ENCODE peak calls at places on chromosomes 3 and 15, in seven cellular contexts. One of them, this sample, is unnamed.

GRCh38 chr15:76776969-76777368 is 128.2 kb downstream of the SCAPER start:
- DNase-seq in hepatocyte: no peak
- DNase-seq in H9: no peak
- DNase-seq in H1: no peak
- DNase-seq in HCT116: no peak
- DNase-seq in GM23248: peak; percentile 1
- DNase-seq in HepG2: no peak
- DNase-seq in this sample: no peak

GRCh38 chr3:6679510-6679909 is 181.4 kb upstream of the GRM7 start:
- DNase-seq in hepatocyte: no peak
- DNase-seq in H9: no peak
- DNase-seq in H1: no peak
- DNase-seq in HCT116: no peak
- DNase-seq in GM23248: no peak
- DNase-seq in HepG2: no peak
- DNase-seq in this sample: no peak

GRCh38 chr3:126961191-126961790 is 21.6 kb upstream of the PLXNA1 start:
- DNase-seq in hepatocyte: no peak
- DNase-seq in H9: no peak
- DNase-seq in H1: no peak
- DNase-seq in HCT116: no peak
- DNase-seq in GM23248: peak; percentile 92
- DNase-seq in HepG2: no peak
- DNase-seq in this sample: no peak

GRCh38 chr15:43958894-43959330 is 132.1 kb downstream of the WDR76 start:
- DNase-seq in hepatocyte: no peak
- DNase-seq in H9: no peak
- DNase-seq in H1: no peak
- DNase-seq in HCT116: peak; percentile 13
- DNase-seq in GM23248: peak; percentile 88
- DNase-seq in HepG2: no peak
- DNase-seq in this sample: peak; percentile 2

GRCh38 chr3:73192036-73192738 is 130.7 kb downstream of the EBLN2 start:
- DNase-seq in hepatocyte: peak; percentile 4
- DNase-seq in H9: peak; percentile 76
- DNase-seq in H1: peak; percentile 66
- DNase-seq in HCT116: peak; percentile 37
- DNase-seq in GM23248: no peak
- DNase-seq in HepG2: peak; percentile 58
- DNase-seq in this sample: peak; percentile 66

GRCh38 chr3:184485256-184485655 is 76.3 kb upstream of the EPHB3 start:
- DNase-seq in hepatocyte: no peak
- DNase-seq in H9: no peak
- DNase-seq in H1: no peak
- DNase-seq in HCT116: no peak
- DNase-seq in GM23248: no peak
- DNase-seq in HepG2: no peak
- DNase-seq in this sample: no peak

GRCh38 chr3:170420307-170420821 is 1.7 kb downstream of the CLDN11 start:
- DNase-seq in hepatocyte: peak; percentile 13
- DNase-seq in H9: peak; percentile 59
- DNase-seq in H1: no peak
- DNase-seq in HCT116: no peak
- DNase-seq in GM23248: peak; percentile 69
- DNase-seq in HepG2: no peak
- DNase-seq in this sample: peak; percentile 50

GRCh38 chr15:31214864-31215489 is 111.7 kb upstream of the KLF13 start:
- DNase-seq in hepatocyte: peak; percentile 53
- DNase-seq in H9: no peak
- DNase-seq in H1: no peak
- DNase-seq in HCT116: no peak
- DNase-seq in GM23248: peak; percentile 85
- DNase-seq in HepG2: no peak
- DNase-seq in this sample: no peak

GRCh38 chr3:39146611-39147373 is 6.6 kb downstream of the CSRNP1 start:
- DNase-seq in hepatocyte: peak; percentile 85
- DNase-seq in H9: peak; percentile 37
- DNase-seq in H1: no peak
- DNase-seq in HCT116: peak; percentile 77
- DNase-seq in GM23248: peak; percentile 95
- DNase-seq in HepG2: peak; percentile 29
- DNase-seq in this sample: no peak

GRCh38 chr3:62154457-62155148 is 218.7 kb downstream of the FEZF2 start:
- DNase-seq in hepatocyte: no peak
- DNase-seq in H9: no peak
- DNase-seq in H1: no peak
- DNase-seq in HCT116: no peak
- DNase-seq in GM23248: no peak
- DNase-seq in HepG2: peak; percentile 7
- DNase-seq in this sample: no peak

GRCh38 chr15:77630956-77631789 is 1.5 kb downstream of the LINGO1 start:
- DNase-seq in hepatocyte: no peak
- DNase-seq in H9: peak; percentile 72
- DNase-seq in H1: peak; percentile 79
- DNase-seq in HCT116: no peak
- DNase-seq in GM23248: no peak
- DNase-seq in HepG2: no peak
- DNase-seq in this sample: peak; percentile 77

GRCh38 chr15:25481208-25481862 is 42.5 kb upstream of the UBE3A start:
- DNase-seq in hepatocyte: no peak
- DNase-seq in H9: peak; percentile 70
- DNase-seq in H1: peak; percentile 63
- DNase-seq in HCT116: no peak
- DNase-seq in GM23248: peak; percentile 28
- DNase-seq in HepG2: no peak
- DNase-seq in this sample: peak; percentile 85

GRCh38 chr3:78165876-78166275 is 1126.0 kb downstream of the ROBO2 start:
- DNase-seq in hepatocyte: no peak
- DNase-seq in H9: no peak
- DNase-seq in H1: no peak
- DNase-seq in HCT116: no peak
- DNase-seq in GM23248: no peak
- DNase-seq in HepG2: no peak
- DNase-seq in this sample: no peak

GRCh38 chr3:127604035-127604434 is 5.8 kb downstream of the MCM2 start:
- DNase-seq in hepatocyte: no peak
- DNase-seq in H9: no peak
- DNase-seq in H1: no peak
- DNase-seq in HCT116: no peak
- DNase-seq in GM23248: no peak
- DNase-seq in HepG2: no peak
- DNase-seq in this sample: no peak

GRCh38 chr3:146543461-146544012 is 870 bp downstream of the PLSCR1 start:
- DNase-seq in hepatocyte: peak; percentile 29
- DNase-seq in H9: no peak
- DNase-seq in H1: no peak
- DNase-seq in HCT116: no peak
- DNase-seq in GM23248: peak; percentile 65
- DNase-seq in HepG2: no peak
- DNase-seq in this sample: no peak

GRCh38 chr3:37491776-37492175 is 317.4 kb upstream of the LRRFIP2 start:
- DNase-seq in hepatocyte: no peak
- DNase-seq in H9: no peak
- DNase-seq in H1: no peak
- DNase-seq in HCT116: no peak
- DNase-seq in GM23248: peak; percentile 32
- DNase-seq in HepG2: no peak
- DNase-seq in this sample: no peak

GRCh38 chr3:136070334-136070733 is 104.8 kb downstream of the PPP2R3A start:
- DNase-seq in hepatocyte: no peak
- DNase-seq in H9: no peak
- DNase-seq in H1: no peak
- DNase-seq in HCT116: no peak
- DNase-seq in GM23248: peak; percentile 93
- DNase-seq in HepG2: no peak
- DNase-seq in this sample: no peak

GRCh38 chr15:69540622-69541021 is 88.0 kb downstream of the RPLP1 start:
- DNase-seq in hepatocyte: no peak
- DNase-seq in H9: no peak
- DNase-seq in H1: no peak
- DNase-seq in HCT116: no peak
- DNase-seq in GM23248: no peak
- DNase-seq in HepG2: no peak
- DNase-seq in this sample: no peak

GRCh38 chr3:25037049-25037547 is 391.0 kb upstream of the RARB start:
- DNase-seq in hepatocyte: peak; percentile 57
- DNase-seq in H9: no peak
- DNase-seq in H1: no peak
- DNase-seq in HCT116: no peak
- DNase-seq in GM23248: peak; percentile 43
- DNase-seq in HepG2: no peak
- DNase-seq in this sample: no peak

GRCh38 chr3:71146673-71147072 is 436.9 kb downstream of the FOXP1 start:
- DNase-seq in hepatocyte: no peak
- DNase-seq in H9: no peak
- DNase-seq in H1: no peak
- DNase-seq in HCT116: no peak
- DNase-seq in GM23248: no peak
- DNase-seq in HepG2: no peak
- DNase-seq in this sample: no peak

GRCh38 chr15:31776039-31776438 is 254.3 kb upstream of the CHRNA7 start:
- DNase-seq in hepatocyte: no peak
- DNase-seq in H9: no peak
- DNase-seq in H1: no peak
- DNase-seq in HCT116: no peak
- DNase-seq in GM23248: no peak
- DNase-seq in HepG2: no peak
- DNase-seq in this sample: no peak

GRCh38 chr15:99433757-99434211 is 132.0 kb upstream of the MEF2A start:
- DNase-seq in hepatocyte: no peak
- DNase-seq in H9: no peak
- DNase-seq in H1: no peak
- DNase-seq in HCT116: no peak
- DNase-seq in GM23248: no peak
- DNase-seq in HepG2: no peak
- DNase-seq in this sample: no peak

GRCh38 chr3:134808835-134809234 is 13.8 kb downstream of the EPHB1 start:
- DNase-seq in hepatocyte: no peak
- DNase-seq in H9: no peak
- DNase-seq in H1: no peak
- DNase-seq in HCT116: no peak
- DNase-seq in GM23248: no peak
- DNase-seq in HepG2: no peak
- DNase-seq in this sample: no peak

GRCh38 chr15:63476229-63476632 is 28.2 kb upstream of the USP3 start:
- DNase-seq in hepatocyte: peak; percentile 71
- DNase-seq in H9: no peak
- DNase-seq in H1: no peak
- DNase-seq in HCT116: peak; percentile 65
- DNase-seq in GM23248: peak; percentile 98
- DNase-seq in HepG2: peak; percentile 85
- DNase-seq in this sample: no peak

GRCh38 chr3:127970966-127971592 is 56.0 kb downstream of the KBTBD12 start:
- DNase-seq in hepatocyte: peak; percentile 68
- DNase-seq in H9: peak; percentile 45
- DNase-seq in H1: no peak
- DNase-seq in HCT116: peak; percentile 54
- DNase-seq in GM23248: peak; percentile 74
- DNase-seq in HepG2: peak; percentile 34
- DNase-seq in this sample: peak; percentile 70

GRCh38 chr15:100186366-100186765 is 155.4 kb downstream of the ADAMTS17 start:
- DNase-seq in hepatocyte: no peak
- DNase-seq in H9: no peak
- DNase-seq in H1: no peak
- DNase-seq in HCT116: no peak
- DNase-seq in GM23248: no peak
- DNase-seq in HepG2: no peak
- DNase-seq in this sample: no peak

GRCh38 chr3:94360982-94361381 is 298.1 kb downstream of the NSUN3 start:
- DNase-seq in hepatocyte: no peak
- DNase-seq in H9: no peak
- DNase-seq in H1: no peak
- DNase-seq in HCT116: no peak
- DNase-seq in GM23248: peak; percentile 3
- DNase-seq in HepG2: no peak
- DNase-seq in this sample: no peak

GRCh38 chr15:51322622-51323296 is 15.6 kb downstream of the CYP19A1 start:
- DNase-seq in hepatocyte: no peak
- DNase-seq in H9: no peak
- DNase-seq in H1: no peak
- DNase-seq in HCT116: no peak
- DNase-seq in GM23248: peak; percentile 52
- DNase-seq in HepG2: no peak
- DNase-seq in this sample: no peak

GRCh38 chr3:132464066-132464465 is 46.8 kb downstream of the DNAJC13 start:
- DNase-seq in hepatocyte: no peak
- DNase-seq in H9: no peak
- DNase-seq in H1: no peak
- DNase-seq in HCT116: no peak
- DNase-seq in GM23248: peak; percentile 43
- DNase-seq in HepG2: no peak
- DNase-seq in this sample: no peak

GRCh38 chr15:101201411-101202174 is 50.3 kb downstream of the CHSY1 start:
- DNase-seq in hepatocyte: peak; percentile 82
- DNase-seq in H9: peak; percentile 95
- DNase-seq in H1: peak; percentile 74
- DNase-seq in HCT116: peak; percentile 19
- DNase-seq in GM23248: peak; percentile 98
- DNase-seq in HepG2: no peak
- DNase-seq in this sample: peak; percentile 90
- H3K79me2 ChIP-seq in hepatocyte: peaks cover 85% of the 10 kb centered on the region
- H3K79me2 ChIP-seq in H9: peaks cover 48% of the 10 kb centered on the region
- H3K79me2 ChIP-seq in H1: peaks cover 91% of the 10 kb centered on the region
- H3K79me2 ChIP-seq in HCT116: peaks cover 91% of the 10 kb centered on the region
- H3K79me2 ChIP-seq in GM23248: peaks cover 80% of the 10 kb centered on the region
- H3K79me2 ChIP-seq in HepG2: peaks cover 58% of the 10 kb centered on the region
- H3K79me2 ChIP-seq in this sample: peaks cover 89% of the 10 kb centered on the region

GRCh38 chr15:61116830-61117229 is 112.3 kb downstream of the RORA start:
- DNase-seq in hepatocyte: no peak
- DNase-seq in H9: no peak
- DNase-seq in H1: no peak
- DNase-seq in HCT116: no peak
- DNase-seq in GM23248: no peak
- DNase-seq in HepG2: no peak
- DNase-seq in this sample: peak; percentile 33
- H3K9me3 ChIP-seq in hepatocyte: no peaks in the 10 kb centered on the region
- H3K9me3 ChIP-seq in H9: no peaks in the 10 kb centered on the region
- H3K9me3 ChIP-seq in H1: no peaks in the 10 kb centered on the region
- H3K9me3 ChIP-seq in HCT116: no peaks in the 10 kb centered on the region
- H3K9me3 ChIP-seq in GM23248: no peaks in the 10 kb centered on the region
- H3K9me3 ChIP-seq in HepG2: no peaks in the 10 kb centered on the region
- H3K9me3 ChIP-seq in this sample: no peaks in the 10 kb centered on the region

GRCh38 chr3:48446425-48447193 is at the start of gene ATRIP:
- DNase-seq in hepatocyte: peak; percentile 96
- DNase-seq in H9: peak; percentile 92
- DNase-seq in H1: peak; percentile 95
- DNase-seq in HCT116: peak; percentile 62
- DNase-seq in GM23248: peak; percentile 97
- DNase-seq in HepG2: peak; percentile 80
- DNase-seq in this sample: peak; percentile 97
- H3K27ac ChIP-seq in hepatocyte: peak within 1 kb of the TSS; percentile 79
- H3K27ac ChIP-seq in H9: no peak within 1 kb of the TSS
- H3K27ac ChIP-seq in H1: peak within 1 kb of the TSS; percentile 66
- H3K27ac ChIP-seq in HCT116: peak within 1 kb of the TSS; percentile 82
- H3K27ac ChIP-seq in GM23248: peak within 1 kb of the TSS; percentile 75
- H3K27ac ChIP-seq in HepG2: peak within 1 kb of the TSS; percentile 78
- H3K27ac ChIP-seq in this sample: peak within 1 kb of the TSS; percentile 49

GRCh38 chr3:153901991-153902390 is 219.2 kb upstream of the ARHGEF26 start:
- DNase-seq in hepatocyte: no peak
- DNase-seq in H9: no peak
- DNase-seq in H1: no peak
- DNase-seq in HCT116: no peak
- DNase-seq in GM23248: peak; percentile 50
- DNase-seq in HepG2: no peak
- DNase-seq in this sample: no peak
- H3K79me2 ChIP-seq in hepatocyte: no peaks in the 10 kb centered on the region
- H3K79me2 ChIP-seq in H9: no peaks in the 10 kb centered on the region
- H3K79me2 ChIP-seq in H1: no peaks in the 10 kb centered on the region
- H3K79me2 ChIP-seq in HCT116: no peaks in the 10 kb centered on the region
- H3K79me2 ChIP-seq in GM23248: no peaks in the 10 kb centered on the region
- H3K79me2 ChIP-seq in HepG2: no peaks in the 10 kb centered on the region
- H3K79me2 ChIP-seq in this sample: no peaks in the 10 kb centered on the region

This sample was measured in neural progenitor cell.